ENCODE peak calls at places on chromosomes 6 and 20, in seven cellular contexts. A is trophoblast cell, D is IMR-90, V is mesendoderm, L is neuronal stem cell, C is H9, U is H1. J is an unnamed sample.

GRCh38 chr20:38083338-38084048 is 49.9 kb downstream of the RPRD1B start:
- DNase-seq in U (no peak), L (no peak), V (no peak), D (peak; percentile 54), A (peak; percentile 13), C (no peak), J (peak; percentile 77)

GRCh38 chr6:109458774-109459531 is 3.4 kb upstream of the MICAL1 start:
- DNase-seq in L (no peak), C (no peak), A (no peak), V (no peak), D (no peak), U (no peak), J (no peak)

GRCh38 chr6:117446851-117447250 is 21.1 kb upstream of the ROS1 start:
- DNase-seq in L (no peak), U (no peak), D (no peak), C (no peak), A (no peak), V (no peak), J (no peak)

GRCh38 chr6:168188310-168188973 is 109.4 kb upstream of the FRMD1 start:
- DNase-seq in D (no peak), V (no peak), A (no peak), L (no peak), C (peak; percentile 17), U (no peak), J (no peak)

GRCh38 chr6:85669735-85670194 is 27.1 kb upstream of the SYNCRIP start:
- DNase-seq in L (no peak), U (no peak), A (no peak), C (peak; percentile 54), D (peak; percentile 68), V (peak; percentile 63), J (peak; percentile 56)

GRCh38 chr6:3304500-3305215 is 45.9 kb downstream of the PSMG4 start:
- DNase-seq in L (no peak), A (no peak), C (no peak), V (no peak), D (no peak), U (no peak), J (no peak)

GRCh38 chr6:129679250-129679649 is 30.7 kb downstream of the ARHGAP18 start:
- DNase-seq in U (no peak), L (no peak), A (no peak), C (no peak), V (no peak), D (peak; percentile 50), J (no peak)

GRCh38 chr6:149239573-149240209 is 77.8 kb upstream of the TAB2 start:
- DNase-seq in C (no peak), D (no peak), A (no peak), V (no peak), U (no peak), L (no peak), J (no peak)

GRCh38 chr6:101806241-101806640 is 412.7 kb downstream of the GRIK2 start:
- DNase-seq in D (peak; percentile 92), L (no peak), U (no peak), A (no peak), V (no peak), C (no peak), J (peak; percentile 38)

GRCh38 chr6:9456241-9456658 is 958.6 kb downstream of the TFAP2A start:
- DNase-seq in L (peak; percentile 90), A (no peak), C (peak; percentile 27), V (peak; percentile 44), D (no peak), U (peak; percentile 9), J (no peak)

GRCh38 chr6:2529217-2529719 is 221.5 kb downstream of the MYLK4 start:
- DNase-seq in U (no peak), D (no peak), L (no peak), A (no peak), C (no peak), V (no peak), J (no peak)

GRCh38 chr6:31701666-31702420 is 1.3 kb downstream of the ABHD16A start:
- DNase-seq in U (no peak), L (no peak), C (no peak), A (no peak), V (no peak), D (peak; percentile 41), J (peak; percentile 66)

GRCh38 chr6:118896339-118897136 is 2.6 kb downstream of the ASF1A start:
- DNase-seq in V (peak; percentile 80), L (no peak), C (no peak), U (no peak), D (peak; percentile 69), A (no peak), J (peak; percentile 73)

GRCh38 chr6:148814082-148814790 is 67.4 kb downstream of the UST start:
- DNase-seq in C (no peak), L (no peak), U (no peak), V (no peak), D (no peak), A (no peak), J (peak; percentile 13)

GRCh38 chr6:170052991-170053821 is 237.7 kb downstream of the DLL1 start:
- DNase-seq in U (no peak), C (no peak), A (no peak), L (no peak), D (no peak), V (peak; percentile 23), J (no peak)
- H2BK120ac ChIP-seq in U (no peak overlapping the region), C (no peak overlapping the region), A (no peak overlapping the region), L (no peak overlapping the region), D (no peak overlapping the region), V (no peak overlapping the region), J (no peak overlapping the region)

GRCh38 chr6:18221288-18221615 is 43.1 kb downstream of the DEK start:
- DNase-seq in L (no peak), U (no peak), C (no peak), D (no peak), V (no peak), A (no peak), J (no peak)

GRCh38 chr6:18226451-18226850 is 37.9 kb downstream of the DEK start:
- DNase-seq in A (peak; percentile 94), C (no peak), U (no peak), D (peak; percentile 64), V (peak; percentile 80), L (no peak), J (peak; percentile 36)
- H3K9ac ChIP-seq in A (no peak overlapping the region), C (no peak overlapping the region), U (no peak overlapping the region), D (no peak overlapping the region), V (no peak overlapping the region), L (no peak overlapping the region), J (no peak overlapping the region)

GRCh38 chr20:45251884-45252571 is 2.3 kb downstream of the SLPI start:
- DNase-seq in U (no peak), A (no peak), L (no peak), C (no peak), D (no peak), V (peak; percentile 78), J (no peak)
- H2BK120ac ChIP-seq in U (no peak overlapping the region), A (no peak overlapping the region), L (no peak overlapping the region), C (no peak overlapping the region), D (no peak overlapping the region), V (no peak overlapping the region), J (no peak overlapping the region)

GRCh38 chr6:157941101-157941863 is 40.4 kb upstream of the SYNJ2 start:
- DNase-seq in C (no peak), D (no peak), L (no peak), U (no peak), V (no peak), A (no peak), J (no peak)
- H3K9ac ChIP-seq in C (no peak overlapping the region), D (no peak overlapping the region), L (no peak overlapping the region), U (no peak overlapping the region), V (no peak overlapping the region), A (no peak overlapping the region), J (no peak overlapping the region)

DNA sequence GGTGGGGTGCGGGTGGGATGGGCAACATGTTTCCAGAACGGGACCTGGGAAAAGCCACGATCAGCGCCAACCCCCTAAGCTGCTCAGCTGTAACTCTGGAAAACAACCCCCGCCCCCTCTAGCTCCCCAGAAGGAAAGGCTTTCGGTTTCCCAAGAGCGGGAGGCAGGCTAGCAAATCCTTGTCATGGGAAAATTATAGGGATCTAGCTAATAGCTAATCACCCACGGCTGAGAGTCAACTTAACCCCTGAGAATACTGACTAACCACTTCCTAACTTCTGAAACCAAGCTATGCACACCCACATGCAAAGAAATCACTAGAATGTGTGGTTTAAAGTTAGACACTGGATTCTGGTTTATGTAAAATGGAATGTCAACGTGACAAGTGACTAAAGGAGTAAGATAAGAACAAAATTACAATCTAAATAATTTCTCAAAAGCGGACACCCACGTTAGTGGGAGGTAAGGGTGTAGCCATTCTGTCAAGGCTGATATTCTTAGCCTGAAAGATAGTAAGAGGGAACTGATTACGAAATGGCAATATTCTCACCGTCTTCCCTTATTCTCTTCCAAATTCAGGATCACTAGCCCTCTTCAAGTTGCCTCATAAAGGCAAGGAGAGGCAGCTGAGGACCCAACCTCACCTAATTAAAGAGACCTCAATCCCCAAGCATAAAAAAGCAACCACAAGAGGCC is 20.1 kb downstream of the JAG1 start:
- DNase-seq in A (no peak), D (peak; percentile 94), C (no peak), U (no peak), V (no peak), L (no peak), J (peak; percentile 94)
- H2BK120ac ChIP-seq in A (peak overlapping the region; percentile 11), D (peak overlapping the region; percentile 57), C (no peak overlapping the region), U (no peak overlapping the region), V (no peak overlapping the region), L (no peak overlapping the region), J (peak overlapping the region; percentile 68)

DNA sequence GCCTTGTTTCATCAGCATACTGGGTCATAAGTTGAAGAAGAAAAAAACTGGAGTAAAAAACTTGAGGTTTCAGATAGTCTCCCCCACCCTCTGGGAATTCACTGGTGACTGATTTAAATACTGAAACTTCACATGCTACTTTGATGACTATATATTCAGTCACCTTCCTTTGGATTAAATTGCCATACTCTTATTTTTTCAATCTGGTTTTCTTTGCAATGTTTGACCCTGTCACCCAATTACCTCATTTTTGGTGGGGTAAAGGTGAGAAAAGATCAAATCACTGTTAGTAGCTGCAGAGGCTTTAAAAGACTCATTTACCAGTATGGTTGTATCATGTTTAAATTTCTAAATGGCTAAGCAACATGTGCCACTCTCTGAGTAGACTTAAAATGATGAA is 862.7 kb upstream of the FLRT3 start:
- DNase-seq in C (no peak), D (no peak), U (no peak), A (no peak), L (no peak), V (no peak), J (no peak)
- H3K9ac ChIP-seq in C (no peak overlapping the region), D (no peak overlapping the region), U (no peak overlapping the region), A (no peak overlapping the region), L (no peak overlapping the region), V (no peak overlapping the region), J (no peak overlapping the region)

DNA sequence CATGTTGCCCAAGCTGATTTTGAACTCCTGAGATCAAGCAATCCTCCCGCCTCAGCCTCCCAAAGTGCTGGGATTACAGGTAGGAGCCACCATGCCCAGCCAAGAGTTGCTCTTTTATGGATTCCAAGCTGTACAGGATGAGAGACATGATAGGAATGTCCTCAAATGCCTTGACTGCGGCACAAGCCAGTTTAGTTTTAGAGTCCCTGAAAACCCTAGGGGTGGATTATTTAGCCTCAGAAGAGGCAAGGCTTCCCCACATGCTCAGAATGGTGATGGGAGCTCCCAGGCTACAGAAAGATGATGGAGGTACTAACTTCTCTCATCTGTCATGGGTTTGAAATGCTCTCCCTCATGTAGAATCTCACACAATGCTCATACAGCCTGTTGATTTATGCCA is 280.5 kb upstream of the PRND start:
- DNase-seq in U (no peak), C (no peak), L (no peak), D (no peak), V (no peak), A (no peak), J (no peak)
- H2BK120ac ChIP-seq in U (no peak overlapping the region), C (no peak overlapping the region), L (no peak overlapping the region), D (peak overlapping the region; percentile 46), V (no peak overlapping the region), A (no peak overlapping the region), J (no peak overlapping the region)

GRCh38 chr6:11042750-11043551 is 1.2 kb downstream of the ELOVL2 start:
- DNase-seq in D (peak; percentile 44), A (no peak), V (peak; percentile 34), L (peak; percentile 31), C (no peak), U (no peak), J (peak; percentile 72)
- H3K9ac ChIP-seq in D (peak overlapping the region; percentile 69), A (no peak overlapping the region), V (peak overlapping the region; percentile 80), L (peak overlapping the region; percentile 95), C (peak overlapping the region; percentile 34), U (no peak overlapping the region), J (no peak overlapping the region)